ENCODE peak calls at places on chromosomes 12 and 14, in eight cellular contexts. T, X, V, L, R, S, Y and M are unnamed samples.

GRCh38 chr14:101711041-101711861 is 50.3 kb upstream of the PPP2R5C start:
- DNase-seq in T (no peak), X (no peak), V (no peak), L (no peak), R (no peak), S (no peak), Y (no peak), M (no peak)

GRCh38 chr12:80135624-80136023 is 36.3 kb downstream of the OTOGL start:
- DNase-seq in T (no peak), X (no peak), V (no peak), L (no peak), R (no peak), S (no peak), Y (no peak), M (no peak)

GRCh38 chr12:81585787-81586186 is 173.4 kb downstream of the PPFIA2 start:
- DNase-seq in T (no peak), X (no peak), V (no peak), L (no peak), R (no peak), S (no peak), Y (no peak), M (no peak)

GRCh38 chr14:68811161-68811560 is 18.3 kb upstream of the ZFP36L1 start:
- DNase-seq in T (no peak), X (no peak), V (no peak), L (no peak), R (no peak), S (no peak), Y (no peak), M (no peak)

GRCh38 chr14:65361920-65362319 is 50.6 kb upstream of the FUT8 start:
- DNase-seq in T (no peak), X (no peak), V (no peak), L (peak), R (no peak), S (peak), Y (no peak), M (no peak)

GRCh38 chr12:45425426-45425825 is 209.5 kb downstream of the ANO6 start:
- DNase-seq in T (no peak), X (no peak), V (no peak), L (no peak), R (no peak), S (peak), Y (no peak), M (no peak)

GRCh38 chr12:857611-858010 is 91.9 kb downstream of the RAD52 start:
- DNase-seq in T (no peak), X (no peak), V (no peak), L (no peak), R (no peak), S (peak), Y (no peak), M (no peak)

GRCh38 chr12:53049582-53050318 is at the start of gene TNS2:
- DNase-seq in T (peak), X (no peak), V (no peak), L (peak), R (no peak), S (no peak), Y (no peak), M (no peak)

GRCh38 chr12:119665164-119665929 is 2.6 kb upstream of the PRKAB1 start:
- DNase-seq in T (no peak), X (no peak), V (no peak), L (no peak), R (no peak), S (no peak), Y (no peak), M (no peak)

GRCh38 chr12:55720071-55720564 is at the start of gene RDH5:
- DNase-seq in T (peak), X (no peak), V (no peak), L (no peak), R (no peak), S (peak), Y (no peak), M (no peak)
- H3K4me3 ChIP-seq in T (peak), X (peak), V (no peak), L (no peak), R (no peak), S (peak), Y (no peak), M (no peak)

DNA sequence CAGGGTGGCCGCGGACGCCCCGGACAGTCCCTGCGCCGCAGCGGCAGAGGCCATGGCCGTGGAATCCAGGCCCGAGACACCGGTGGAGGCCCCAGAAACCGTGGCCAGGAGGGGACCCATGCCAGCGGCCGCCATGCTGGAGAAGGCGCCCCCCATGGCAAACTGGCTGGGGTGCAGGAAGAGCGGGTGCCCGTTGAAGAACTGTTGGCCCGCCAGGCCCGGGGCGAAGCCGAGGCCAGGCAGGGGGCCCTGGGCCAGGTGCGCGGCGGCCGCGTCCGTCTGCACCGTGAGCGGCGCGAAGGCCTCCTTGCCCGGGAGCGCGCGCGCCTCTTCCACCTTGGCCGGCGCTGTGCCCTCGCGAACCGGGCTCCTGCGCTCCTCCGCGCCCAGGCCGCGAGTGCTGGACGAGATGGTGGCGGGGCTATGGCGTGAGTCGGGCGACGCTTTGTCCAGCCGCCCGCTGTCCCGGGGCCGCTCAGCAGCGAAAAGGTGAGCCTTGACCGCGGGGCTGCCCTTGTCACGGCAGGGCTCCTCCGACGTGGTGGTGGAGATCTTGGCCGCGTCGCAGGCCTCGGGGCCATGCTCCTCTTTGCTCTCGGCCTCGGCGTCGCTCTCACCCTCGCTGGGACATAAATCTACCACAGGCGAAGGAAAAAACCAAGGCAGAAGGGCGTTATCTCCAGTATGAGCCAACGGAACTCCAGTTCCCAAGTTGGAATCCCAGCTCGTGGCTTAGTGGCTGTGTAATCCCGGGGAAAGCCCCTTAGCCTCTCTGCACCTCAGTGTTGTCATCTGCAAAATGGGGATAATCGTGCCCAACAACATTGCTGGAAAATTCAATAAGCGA is 9.6 kb downstream of the TBX3 start:
- DNase-seq in T (peak), X (no peak), V (no peak), L (no peak), R (no peak), S (no peak), Y (no peak), M (no peak)
- H3K4me3 ChIP-seq in T (no peak), X (no peak), V (no peak), L (no peak), R (no peak), S (no peak), Y (peak), M (no peak)

DNA sequence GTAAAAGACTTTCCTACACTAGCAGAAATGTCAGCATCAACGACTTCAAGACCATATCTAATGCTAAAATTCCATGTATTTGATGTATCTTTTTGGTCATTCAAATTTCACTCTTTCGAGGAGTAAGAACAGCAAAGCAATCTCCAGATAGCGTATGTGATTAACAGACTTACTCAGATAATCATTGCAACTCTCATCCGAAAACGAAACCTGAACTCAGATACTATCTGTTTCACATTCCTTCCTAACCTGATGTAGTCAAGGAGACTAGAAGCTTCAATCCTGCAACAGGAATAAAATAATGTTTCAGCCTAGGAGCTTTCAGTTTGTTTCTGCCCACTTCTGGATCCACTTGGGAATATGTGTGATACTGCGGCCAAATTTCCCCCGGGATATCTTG is 286.3 kb downstream of the NUAK1 start:
- DNase-seq in T (no peak), X (no peak), V (no peak), L (no peak), R (no peak), S (no peak), Y (no peak), M (no peak)
- H3K4me3 ChIP-seq in T (no peak), X (no peak), V (no peak), L (no peak), R (no peak), S (no peak), Y (no peak), M (no peak)

GRCh38 chr12:47286676-47287075 is 206.9 kb upstream of the AMIGO2 start:
- DNase-seq in T (no peak), X (no peak), V (no peak), L (no peak), R (no peak), S (no peak), Y (no peak), M (no peak)
- H3K4me3 ChIP-seq in T (no peak), X (no peak), V (no peak), L (no peak), R (no peak), S (no peak), Y (no peak), M (no peak)

DNA sequence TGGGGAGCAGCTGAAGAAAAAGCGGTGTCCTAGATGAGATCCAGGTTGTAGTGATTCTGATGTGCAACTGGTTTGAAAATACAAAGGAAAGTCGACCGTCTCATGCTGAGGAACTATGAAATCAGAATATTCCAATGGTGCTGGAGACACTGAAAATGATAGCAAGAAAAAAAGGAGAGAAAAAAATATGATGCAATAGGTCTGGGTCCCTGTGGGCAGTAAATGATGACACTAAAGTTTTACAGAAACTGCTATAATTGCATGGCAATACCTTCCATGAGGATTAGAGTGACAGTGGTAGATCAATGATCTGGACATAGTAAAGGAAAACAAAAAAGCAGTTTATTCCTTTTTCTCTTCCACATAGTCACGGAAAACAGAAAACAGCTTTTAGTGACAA is 2.3 kb downstream of the PYM1 start:
- DNase-seq in T (no peak), X (no peak), V (no peak), L (no peak), R (no peak), S (no peak), Y (no peak), M (no peak)
- H3K4me3 ChIP-seq in T (no peak), X (peak), V (peak), L (no peak), R (no peak), S (no peak), Y (no peak), M (no peak)